ENCODE peak calls at places on chromosomes 13 and 19, in nine cellular contexts. One of them, this sample, is unnamed.

GRCh38 chr19:7928741-7929701 is 3.1 kb upstream of the CTXN1 start:
- DNase-seq in NCI-H1417: no peak
- DNase-seq in stimulated activated CD4-positive, alpha-beta T cell treated with anti-CD3 and anti-CD28 coated beads, Interleukin-15, amount 100 ng/mL, for 24 hours: peak
- DNase-seq in H1: peak
- DNase-seq in CD8-positive, alpha-beta T cell: peak
- DNase-seq in MM.1S: no peak
- DNase-seq in cardiac fibroblast: peak
- DNase-seq in activated CD8-positive, alpha-beta memory T cell treated with anti-CD3 and anti-CD28 coated beads, Interleukin-2, amount 50 U/mL, for 4 hours: peak
- DNase-seq in activated T-cell treated with anti-CD3 and anti-CD28 coated beads, Interleukin-2, amount 50 U/mL, for 72 hours: peak
- DNase-seq in this sample: no peak

GRCh38 chr13:38099751-38100150 is 230.2 kb upstream of the TRPC4 start:
- DNase-seq in cardiac fibroblast: no peak
- DNase-seq in H1: no peak
- DNase-seq in activated T-cell treated with anti-CD3 and anti-CD28 coated beads, Interleukin-2, amount 50 U/mL, for 72 hours: no peak
- DNase-seq in activated CD8-positive, alpha-beta memory T cell treated with anti-CD3 and anti-CD28 coated beads, Interleukin-2, amount 50 U/mL, for 4 hours: no peak
- DNase-seq in CD8-positive, alpha-beta T cell: no peak
- DNase-seq in stimulated activated CD4-positive, alpha-beta T cell treated with anti-CD3 and anti-CD28 coated beads, Interleukin-15, amount 100 ng/mL, for 24 hours: no peak
- DNase-seq in NCI-H1417: no peak
- DNase-seq in MM.1S: no peak
- DNase-seq in this sample: no peak

GRCh38 chr19:1259206-1259872 is 9.8 kb upstream of the CIRBP start:
- DNase-seq in NCI-H1417: no peak
- DNase-seq in activated T-cell treated with anti-CD3 and anti-CD28 coated beads, Interleukin-2, amount 50 U/mL, for 72 hours: peak
- DNase-seq in MM.1S: peak
- DNase-seq in activated CD8-positive, alpha-beta memory T cell treated with anti-CD3 and anti-CD28 coated beads, Interleukin-2, amount 50 U/mL, for 4 hours: peak
- DNase-seq in stimulated activated CD4-positive, alpha-beta T cell treated with anti-CD3 and anti-CD28 coated beads, Interleukin-15, amount 100 ng/mL, for 24 hours: peak
- DNase-seq in CD8-positive, alpha-beta T cell: peak
- DNase-seq in H1: no peak
- DNase-seq in cardiac fibroblast: peak
- DNase-seq in this sample: no peak

GRCh38 chr19:54035215-54036178 is 28.2 kb downstream of the VSTM1 start:
- DNase-seq in MM.1S: no peak
- DNase-seq in stimulated activated CD4-positive, alpha-beta T cell treated with anti-CD3 and anti-CD28 coated beads, Interleukin-15, amount 100 ng/mL, for 24 hours: no peak
- DNase-seq in NCI-H1417: no peak
- DNase-seq in H1: no peak
- DNase-seq in cardiac fibroblast: peak
- DNase-seq in CD8-positive, alpha-beta T cell: no peak
- DNase-seq in activated CD8-positive, alpha-beta memory T cell treated with anti-CD3 and anti-CD28 coated beads, Interleukin-2, amount 50 U/mL, for 4 hours: no peak
- DNase-seq in activated T-cell treated with anti-CD3 and anti-CD28 coated beads, Interleukin-2, amount 50 U/mL, for 72 hours: no peak
- DNase-seq in this sample: no peak

GRCh38 chr13:30119476-30119875 is 187.9 kb downstream of the KATNAL1 start:
- DNase-seq in NCI-H1417: no peak
- DNase-seq in activated T-cell treated with anti-CD3 and anti-CD28 coated beads, Interleukin-2, amount 50 U/mL, for 72 hours: peak
- DNase-seq in CD8-positive, alpha-beta T cell: no peak
- DNase-seq in stimulated activated CD4-positive, alpha-beta T cell treated with anti-CD3 and anti-CD28 coated beads, Interleukin-15, amount 100 ng/mL, for 24 hours: peak
- DNase-seq in H1: no peak
- DNase-seq in cardiac fibroblast: peak
- DNase-seq in MM.1S: no peak
- DNase-seq in activated CD8-positive, alpha-beta memory T cell treated with anti-CD3 and anti-CD28 coated beads, Interleukin-2, amount 50 U/mL, for 4 hours: no peak
- DNase-seq in this sample: no peak

GRCh38 chr13:111962431-111962891 is 104.5 kb upstream of the SOX1 start:
- DNase-seq in MM.1S: no peak
- DNase-seq in activated T-cell treated with anti-CD3 and anti-CD28 coated beads, Interleukin-2, amount 50 U/mL, for 72 hours: no peak
- DNase-seq in stimulated activated CD4-positive, alpha-beta T cell treated with anti-CD3 and anti-CD28 coated beads, Interleukin-15, amount 100 ng/mL, for 24 hours: no peak
- DNase-seq in cardiac fibroblast: no peak
- DNase-seq in activated CD8-positive, alpha-beta memory T cell treated with anti-CD3 and anti-CD28 coated beads, Interleukin-2, amount 50 U/mL, for 4 hours: no peak
- DNase-seq in CD8-positive, alpha-beta T cell: no peak
- DNase-seq in NCI-H1417: no peak
- DNase-seq in H1: no peak
- DNase-seq in this sample: no peak

GRCh38 chr13:76350399-76350798 is 535.8 kb downstream of the KCTD12 start:
- DNase-seq in NCI-H1417: no peak
- DNase-seq in activated CD8-positive, alpha-beta memory T cell treated with anti-CD3 and anti-CD28 coated beads, Interleukin-2, amount 50 U/mL, for 4 hours: no peak
- DNase-seq in cardiac fibroblast: no peak
- DNase-seq in CD8-positive, alpha-beta T cell: no peak
- DNase-seq in H1: no peak
- DNase-seq in MM.1S: no peak
- DNase-seq in activated T-cell treated with anti-CD3 and anti-CD28 coated beads, Interleukin-2, amount 50 U/mL, for 72 hours: no peak
- DNase-seq in stimulated activated CD4-positive, alpha-beta T cell treated with anti-CD3 and anti-CD28 coated beads, Interleukin-15, amount 100 ng/mL, for 24 hours: no peak
- DNase-seq in this sample: no peak

GRCh38 chr13:107457686-107458085 is 757.6 kb downstream of the LIG4 start:
- DNase-seq in MM.1S: no peak
- DNase-seq in NCI-H1417: peak
- DNase-seq in stimulated activated CD4-positive, alpha-beta T cell treated with anti-CD3 and anti-CD28 coated beads, Interleukin-15, amount 100 ng/mL, for 24 hours: no peak
- DNase-seq in H1: no peak
- DNase-seq in activated T-cell treated with anti-CD3 and anti-CD28 coated beads, Interleukin-2, amount 50 U/mL, for 72 hours: no peak
- DNase-seq in cardiac fibroblast: no peak
- DNase-seq in activated CD8-positive, alpha-beta memory T cell treated with anti-CD3 and anti-CD28 coated beads, Interleukin-2, amount 50 U/mL, for 4 hours: no peak
- DNase-seq in CD8-positive, alpha-beta T cell: no peak
- DNase-seq in this sample: peak

GRCh38 chr13:102877285-102877684 is 31.5 kb downstream of the ERCC5 start:
- DNase-seq in activated CD8-positive, alpha-beta memory T cell treated with anti-CD3 and anti-CD28 coated beads, Interleukin-2, amount 50 U/mL, for 4 hours: no peak
- DNase-seq in MM.1S: no peak
- DNase-seq in H1: no peak
- DNase-seq in CD8-positive, alpha-beta T cell: no peak
- DNase-seq in NCI-H1417: no peak
- DNase-seq in activated T-cell treated with anti-CD3 and anti-CD28 coated beads, Interleukin-2, amount 50 U/mL, for 72 hours: no peak
- DNase-seq in stimulated activated CD4-positive, alpha-beta T cell treated with anti-CD3 and anti-CD28 coated beads, Interleukin-15, amount 100 ng/mL, for 24 hours: no peak
- DNase-seq in cardiac fibroblast: peak
- DNase-seq in this sample: no peak

GRCh38 chr13:51639171-51639570 is 54.9 kb downstream of the WDFY2 start:
- DNase-seq in activated T-cell treated with anti-CD3 and anti-CD28 coated beads, Interleukin-2, amount 50 U/mL, for 72 hours: no peak
- DNase-seq in stimulated activated CD4-positive, alpha-beta T cell treated with anti-CD3 and anti-CD28 coated beads, Interleukin-15, amount 100 ng/mL, for 24 hours: no peak
- DNase-seq in activated CD8-positive, alpha-beta memory T cell treated with anti-CD3 and anti-CD28 coated beads, Interleukin-2, amount 50 U/mL, for 4 hours: no peak
- DNase-seq in cardiac fibroblast: no peak
- DNase-seq in MM.1S: no peak
- DNase-seq in NCI-H1417: no peak
- DNase-seq in CD8-positive, alpha-beta T cell: no peak
- DNase-seq in H1: no peak
- DNase-seq in this sample: no peak

GRCh38 chr13:106318941-106319411 is 216.5 kb downstream of the EFNB2 start:
- DNase-seq in MM.1S: no peak
- DNase-seq in NCI-H1417: no peak
- DNase-seq in stimulated activated CD4-positive, alpha-beta T cell treated with anti-CD3 and anti-CD28 coated beads, Interleukin-15, amount 100 ng/mL, for 24 hours: no peak
- DNase-seq in cardiac fibroblast: peak
- DNase-seq in activated T-cell treated with anti-CD3 and anti-CD28 coated beads, Interleukin-2, amount 50 U/mL, for 72 hours: no peak
- DNase-seq in activated CD8-positive, alpha-beta memory T cell treated with anti-CD3 and anti-CD28 coated beads, Interleukin-2, amount 50 U/mL, for 4 hours: no peak
- DNase-seq in CD8-positive, alpha-beta T cell: no peak
- DNase-seq in H1: no peak
- DNase-seq in this sample: no peak

GRCh38 chr19:52689804-52690394 is 44.9 kb downstream of the ZNF611 start:
- DNase-seq in activated T-cell treated with anti-CD3 and anti-CD28 coated beads, Interleukin-2, amount 50 U/mL, for 72 hours: peak
- DNase-seq in NCI-H1417: peak
- DNase-seq in activated CD8-positive, alpha-beta memory T cell treated with anti-CD3 and anti-CD28 coated beads, Interleukin-2, amount 50 U/mL, for 4 hours: peak
- DNase-seq in H1: peak
- DNase-seq in stimulated activated CD4-positive, alpha-beta T cell treated with anti-CD3 and anti-CD28 coated beads, Interleukin-15, amount 100 ng/mL, for 24 hours: peak
- DNase-seq in MM.1S: no peak
- DNase-seq in cardiac fibroblast: no peak
- DNase-seq in CD8-positive, alpha-beta T cell: peak
- DNase-seq in this sample: no peak

GRCh38 chr19:31372245-31372781 is 23.1 kb upstream of the TSHZ3 start:
- DNase-seq in stimulated activated CD4-positive, alpha-beta T cell treated with anti-CD3 and anti-CD28 coated beads, Interleukin-15, amount 100 ng/mL, for 24 hours: no peak
- DNase-seq in CD8-positive, alpha-beta T cell: no peak
- DNase-seq in NCI-H1417: no peak
- DNase-seq in activated CD8-positive, alpha-beta memory T cell treated with anti-CD3 and anti-CD28 coated beads, Interleukin-2, amount 50 U/mL, for 4 hours: no peak
- DNase-seq in MM.1S: no peak
- DNase-seq in cardiac fibroblast: no peak
- DNase-seq in H1: no peak
- DNase-seq in activated T-cell treated with anti-CD3 and anti-CD28 coated beads, Interleukin-2, amount 50 U/mL, for 72 hours: peak
- DNase-seq in this sample: no peak